ENCODE peak calls at places on chromosomes 4 and X, in ten cellular contexts. V, E, W, R, L, M, N, P, S and F are unnamed samples.

GRCh38 chr4:177375971-177376370 is 66.3 kb downstream of the AGA start:
- DNase-seq in V (no peak), E (no peak), W (no peak), R (no peak), L (no peak), M (no peak), N (no peak), P (no peak), S (no peak), F (no peak)

GRCh38 chrX:41931591-41931990 is 8.2 kb upstream of the CASK start:
- DNase-seq in V (no peak), E (no peak), W (no peak), R (no peak), L (no peak), M (no peak), N (no peak), P (no peak), S (no peak), F (no peak)

GRCh38 chr4:109576462-109576861 is 16.4 kb downstream of the MCUB start:
- DNase-seq in V (no peak), E (no peak), W (peak; percentile 47), R (no peak), L (no peak), M (no peak), N (no peak), P (peak; percentile 27), S (peak; percentile 57), F (no peak)

GRCh38 chr4:14810568-14810967 is 191.7 kb upstream of the CPEB2 start:
- DNase-seq in V (no peak), E (no peak), W (no peak), R (no peak), L (no peak), M (no peak), N (no peak), P (no peak), S (no peak), F (no peak)

GRCh38 chrX:10011991-10012390 is 44.8 kb downstream of the CLDN34 start:
- DNase-seq in V (no peak), E (no peak), W (no peak), R (no peak), L (no peak), M (no peak), N (no peak), P (no peak), S (no peak), F (no peak)

GRCh38 chrX:35841872-35842271 is 43.7 kb downstream of the MAGEB16 start:
- DNase-seq in V (no peak), E (no peak), W (no peak), R (no peak), L (no peak), M (no peak), N (no peak), P (no peak), S (no peak), F (no peak)

GRCh38 chr4:119025440-119025839 is 110.2 kb upstream of the MYOZ2 start:
- DNase-seq in V (peak; percentile 56), E (peak; percentile 20), W (peak; percentile 70), R (no peak), L (no peak), M (no peak), N (no peak), P (peak; percentile 85), S (peak; percentile 70), F (no peak)

GRCh38 chr4:169252339-169253086 is 18.2 kb downstream of the SH3RF1 start:
- DNase-seq in V (no peak), E (peak; percentile 42), W (peak; percentile 51), R (no peak), L (no peak), M (no peak), N (no peak), P (peak; percentile 77), S (peak; percentile 77), F (no peak)

GRCh38 chr4:3469386-3470243 is 6.5 kb downstream of the DOK7 start:
- DNase-seq in V (no peak), E (no peak), W (no peak), R (no peak), L (no peak), M (no peak), N (no peak), P (no peak), S (no peak), F (no peak)

GRCh38 chr4:131499139-131499873 is 1649.8 kb upstream of the PCDH10 start:
- DNase-seq in V (no peak), E (peak; percentile 4), W (peak; percentile 35), R (no peak), L (no peak), M (no peak), N (no peak), P (peak; percentile 52), S (peak; percentile 87), F (no peak)

GRCh38 chr4:183658362-183659028 is 490 bp downstream of the RWDD4 start:
- DNase-seq in V (no peak), E (no peak), W (peak; percentile 10), R (peak; percentile 42), L (no peak), M (peak; percentile 14), N (no peak), P (peak; percentile 22), S (peak; percentile 23), F (peak; percentile 52)

GRCh38 chrX:23792861-23793553 is 10.0 kb downstream of the SAT1 start:
- DNase-seq in V (no peak), E (no peak), W (no peak), R (no peak), L (no peak), M (no peak), N (no peak), P (no peak), S (no peak), F (no peak)

GRCh38 chrX:66163849-66164401 is at the start of gene HEPH:
- DNase-seq in V (no peak), E (no peak), W (peak; percentile 34), R (peak; percentile 58), L (no peak), M (no peak), N (peak; percentile 5), P (peak; percentile 52), S (peak; percentile 59), F (no peak)

GRCh38 chr4:1002131-1002630 is 9.0 kb upstream of the SLC26A1 start:
- DNase-seq in V (no peak), E (no peak), W (no peak), R (no peak), L (no peak), M (no peak), N (no peak), P (no peak), S (peak; percentile 39), F (no peak)

GRCh38 chrX:114906978-114907510 is 110.4 kb downstream of the IL13RA2 start:
- DNase-seq in V (no peak), E (no peak), W (no peak), R (no peak), L (no peak), M (no peak), N (no peak), P (no peak), S (no peak), F (no peak)

DNA sequence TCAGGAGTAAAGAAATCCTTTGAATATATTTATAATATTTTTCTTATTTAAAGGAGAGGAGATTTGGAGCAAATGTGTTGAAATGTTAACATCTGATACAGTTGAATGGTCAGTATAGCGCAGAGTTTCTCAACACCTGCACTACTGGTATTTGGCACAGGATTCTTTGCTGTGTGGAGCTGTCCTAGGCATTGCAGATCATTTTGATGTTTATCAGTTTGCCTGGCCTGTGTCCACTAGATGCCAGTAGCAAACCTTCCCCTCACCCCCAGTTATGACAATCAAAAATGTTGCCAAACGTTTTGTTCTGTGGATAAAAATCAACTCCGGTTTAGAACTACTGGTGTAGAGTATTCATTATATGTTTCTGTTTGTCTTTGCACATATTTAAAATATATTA is 765.3 kb upstream of the SLIT2 start:
- DNase-seq in V (no peak), E (peak; percentile 17), W (no peak), R (no peak), L (no peak), M (no peak), N (no peak), P (no peak), S (no peak), F (no peak)
- TF ChIP-seq CTCF in V (no peak), E (no peak), W (peak; percentile 4), R (no peak), L (no peak), M (no peak), N (no peak), P (no peak), S (no peak), F (no peak)

DNA sequence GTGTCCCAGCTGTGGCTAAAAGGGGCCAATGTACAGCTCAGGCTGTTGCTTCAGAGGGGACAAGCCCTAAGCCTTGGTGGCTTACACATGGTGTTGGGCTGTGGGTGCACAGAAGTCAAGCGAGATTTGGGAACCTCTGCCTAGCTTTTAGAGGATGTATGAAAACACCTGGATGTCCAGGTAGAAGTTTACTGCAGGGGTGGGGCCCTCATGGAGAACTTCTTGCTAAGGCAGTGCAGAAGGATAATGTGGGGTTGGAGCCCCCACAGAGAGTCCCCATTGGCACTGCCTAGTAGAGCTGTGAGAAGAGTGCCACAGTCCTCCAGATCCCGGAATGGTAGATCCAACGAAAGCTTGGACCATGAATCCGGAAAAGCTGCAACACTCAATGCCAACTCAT is 40.5 kb downstream of the UBA6 start:
- DNase-seq in V (no peak), E (no peak), W (no peak), R (no peak), L (no peak), M (no peak), N (no peak), P (no peak), S (no peak), F (no peak)
- TF ChIP-seq CTCF in V (no peak), E (no peak), W (no peak), R (no peak), L (no peak), M (no peak), N (no peak), P (no peak), S (no peak), F (no peak)

GRCh38 chr4:163758032-163758431 is 263.5 kb downstream of the TMA16 start:
- DNase-seq in V (no peak), E (no peak), W (no peak), R (no peak), L (no peak), M (no peak), N (no peak), P (no peak), S (no peak), F (no peak)

DNA sequence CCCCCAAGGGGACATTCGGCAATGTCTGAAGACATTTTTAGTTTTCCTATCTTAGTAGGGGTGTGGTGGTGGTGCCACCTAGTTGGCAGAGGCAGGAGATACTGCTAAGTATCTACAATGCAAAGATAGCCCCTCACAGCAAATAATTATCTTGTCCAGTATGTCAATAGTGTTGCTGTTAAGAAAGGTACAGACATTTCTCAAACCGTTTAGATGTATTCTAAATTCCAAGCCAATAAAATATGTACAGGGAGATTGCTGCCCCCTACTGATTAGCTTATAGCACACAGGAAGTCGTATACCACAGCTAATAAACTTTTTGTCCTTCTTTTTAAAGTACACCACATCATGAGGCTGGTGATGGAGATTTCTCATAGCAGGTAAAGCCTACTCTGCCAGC is 260.5 kb downstream of the TMA16 start:
- DNase-seq in V (no peak), E (no peak), W (peak; percentile 43), R (no peak), L (no peak), M (no peak), N (peak; percentile 3), P (peak; percentile 19), S (no peak), F (no peak)
- TF ChIP-seq CTCF in V (no peak), E (peak; percentile 32), W (peak; percentile 68), R (no peak), L (peak; percentile 48), M (peak; percentile 33), N (peak; percentile 49), P (peak; percentile 17), S (no peak), F (no peak)

GRCh38 chr4:99723555-99724450 is 66.2 kb upstream of the C4orf54 start:
- DNase-seq in V (peak; percentile 18), E (peak; percentile 31), W (peak; percentile 88), R (no peak), L (peak; percentile 32), M (no peak), N (peak; percentile 10), P (peak; percentile 79), S (peak; percentile 87), F (no peak)
- TF ChIP-seq CTCF in V (no peak), E (no peak), W (no peak), R (peak; percentile 5), L (peak; percentile 27), M (no peak), N (no peak), P (no peak), S (no peak), F (no peak)